ENCODE peak calls at places on chromosome 22, in four cellular contexts. O is mesendoderm; C is CD8-positive, alpha-beta T cell; Y is left ventricle myocardium inferior. B is an unnamed sample.

GRCh38 chr22:44399906-44400762 is 87.4 kb upstream of the SHISAL1 start:
- DNase-seq in O (no peak), C (no peak), Y (no peak), B (no peak)

GRCh38 chr22:37222440-37222971 is 10.2 kb upstream of the SSTR3 start:
- DNase-seq in O (no peak), C (peak; percentile 81), Y (no peak), B (no peak)

GRCh38 chr22:44753189-44754042 is 1.0 kb downstream of the ARHGAP8 start:
- DNase-seq in O (peak; percentile 56), C (no peak), Y (no peak), B (peak; percentile 40)

GRCh38 chr22:24434472-24435322 is 7.3 kb downstream of the ADORA2A start:
- DNase-seq in O (no peak), C (peak; percentile 86), Y (no peak), B (no peak)

GRCh38 chr22:29799217-29799680 is 32.1 kb downstream of the UQCR10 start:
- DNase-seq in O (no peak), C (no peak), Y (peak; percentile 88), B (peak; percentile 91)

GRCh38 chr22:20606041-20606783 is 98.8 kb downstream of the MED15 start:
- DNase-seq in O (peak; percentile 95), C (peak; percentile 83), Y (no peak), B (peak; percentile 82)

GRCh38 chr22:25083414-25084166 is 116.1 kb upstream of the CRYBB3 start:
- DNase-seq in O (no peak), C (no peak), Y (no peak), B (no peak)

GRCh38 chr22:27391092-27391770 is 410.3 kb downstream of the MN1 start:
- DNase-seq in O (peak; percentile 41), C (no peak), Y (peak; percentile 63), B (no peak)

GRCh38 chr22:28955817-28956216 is 72.4 kb downstream of the ZNRF3 start:
- DNase-seq in O (no peak), C (peak; percentile 82), Y (no peak), B (no peak)

GRCh38 chr22:37633082-37633692 is 6.3 kb upstream of the SH3BP1 start:
- DNase-seq in O (no peak), C (peak; percentile 67), Y (no peak), B (no peak)

GRCh38 chr22:31630331-31631329 is 31.4 kb downstream of the PISD start:
- DNase-seq in O (peak; percentile 84), C (peak; percentile 91), Y (peak; percentile 82), B (peak; percentile 51)

GRCh38 chr22:37690901-37691504 is 4.9 kb downstream of the NOL12 start:
- DNase-seq in O (no peak), C (no peak), Y (no peak), B (peak; percentile 89)

GRCh38 chr22:25136953-25137576 is 62.6 kb upstream of the CRYBB3 start:
- DNase-seq in O (no peak), C (no peak), Y (no peak), B (no peak)

GRCh38 chr22:27252282-27253049 is 549.1 kb downstream of the MN1 start:
- DNase-seq in O (no peak), C (no peak), Y (peak; percentile 36), B (peak; percentile 89)

GRCh38 chr22:48748860-48749554 is 1078.7 kb downstream of the BRD1 start:
- DNase-seq in O (no peak), C (no peak), Y (no peak), B (no peak)

GRCh38 chr22:42500164-42500835 is 19.3 kb downstream of the RRP7A start:
- DNase-seq in O (peak; percentile 91), C (peak; percentile 82), Y (peak; percentile 82), B (peak; percentile 37)

GRCh38 chr22:41910599-41911291 is 4.1 kb downstream of the SHISA8 start:
- DNase-seq in O (no peak), C (peak; percentile 46), Y (peak; percentile 56), B (no peak)

GRCh38 chr22:29724843-29725242 is 5.0 kb downstream of the CABP7 start:
- DNase-seq in O (no peak), C (no peak), Y (no peak), B (no peak)

GRCh38 chr22:31683181-31684105 is 21.4 kb upstream of the PISD start:
- DNase-seq in O (no peak), C (no peak), Y (no peak), B (peak; percentile 97)

GRCh38 chr22:36979511-36979910 is 39.7 kb downstream of the TST start:
- DNase-seq in O (no peak), C (no peak), Y (no peak), B (no peak)

GRCh38 chr22:35378547-35379078 is 2.3 kb upstream of the HMOX1 start:
- DNase-seq in O (peak; percentile 75), C (no peak), Y (no peak), B (no peak)

GRCh38 chr22:47928626-47929025 is 1166.2 kb downstream of the TBC1D22A start:
- DNase-seq in O (no peak), C (no peak), Y (no peak), B (no peak)

GRCh38 chr22:26981111-26981510 is 323.7 kb downstream of the MIAT start:
- DNase-seq in O (no peak), C (no peak), Y (no peak), B (no peak)

GRCh38 chr22:19464975-19465374 is 14.0 kb downstream of the UFD1 start:
- DNase-seq in O (no peak), C (no peak), Y (no peak), B (no peak)

GRCh38 chr22:19461506-19461905 is 14.0 kb upstream of the C22orf39 start:
- DNase-seq in O (no peak), C (no peak), Y (no peak), B (no peak)

GRCh38 chr22:19463008-19463407 is 15.5 kb upstream of the C22orf39 start:
- DNase-seq in O (no peak), C (no peak), Y (no peak), B (no peak)

GRCh38 chr22:19464546-19464945 is 14.4 kb downstream of the UFD1 start:
- DNase-seq in O (no peak), C (no peak), Y (no peak), B (no peak)

DNA sequence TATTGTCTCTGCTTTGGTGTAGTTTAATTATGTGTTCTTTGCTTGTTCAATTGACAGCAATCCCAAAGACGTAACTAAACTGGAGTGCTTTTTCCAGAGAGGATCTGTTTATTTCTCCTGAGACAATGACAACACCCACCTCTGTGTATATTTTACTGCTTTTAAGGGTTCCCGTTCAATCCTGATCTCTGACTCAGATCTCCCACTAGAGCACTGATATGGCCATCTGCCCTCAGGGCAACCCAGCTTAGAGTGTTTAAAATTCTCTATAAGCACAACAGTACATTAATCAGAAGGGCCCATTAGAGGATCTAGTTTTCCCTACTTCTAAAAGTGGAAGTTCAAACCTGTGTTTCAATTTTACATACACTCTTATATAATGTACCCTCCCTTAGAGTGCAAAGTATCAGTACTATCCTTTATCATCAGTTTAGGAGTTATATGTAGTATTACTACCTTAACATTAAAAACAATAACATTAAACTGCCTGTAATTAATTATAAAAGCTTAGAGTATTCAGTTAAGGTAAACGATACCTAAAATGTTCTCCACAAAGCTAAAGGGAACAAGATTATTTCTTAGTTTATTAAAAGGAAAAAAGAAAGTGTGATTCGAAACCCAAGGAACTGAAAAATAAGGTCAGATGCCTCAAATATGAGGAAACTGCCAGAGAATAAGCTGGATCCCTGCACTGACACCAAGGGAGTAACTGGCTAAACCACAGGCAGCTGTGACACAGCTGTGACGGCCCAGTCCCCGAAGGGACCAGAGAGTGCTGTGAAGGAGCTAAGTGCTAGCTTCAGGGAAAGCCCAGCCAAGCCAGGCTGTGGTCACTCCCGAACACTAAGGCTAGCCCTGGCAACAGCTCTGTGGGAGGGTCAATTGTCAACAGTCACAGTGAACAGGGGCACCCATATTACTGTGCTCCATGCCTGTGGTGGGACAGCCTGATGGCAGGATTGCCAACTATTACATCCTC is 15.2 kb downstream of the UFD1 start:
- DNase-seq in O (no peak), C (no peak), Y (peak; percentile 58), B (no peak)
- H3K36me3 ChIP-seq in O (peaks cover 11% of the 10 kb centered on the region), C (peaks cover 69% of the 10 kb centered on the region), Y (peaks cover 81% of the 10 kb centered on the region), B (peaks cover 29% of the 10 kb centered on the region)

GRCh38 chr22:50303848-50304527 is 3.5 kb downstream of the PLXNB2 start:
- DNase-seq in O (peak; percentile 68), C (no peak), Y (no peak), B (peak; percentile 37)
- H3K4me3 ChIP-seq in O (no peak overlapping the region), C (no peak overlapping the region), Y (peak overlapping the region; percentile 98), B (peak overlapping the region; percentile 21)

GRCh38 chr22:32819120-32819519 is 17.6 kb downstream of the TIMP3 start:
- DNase-seq in O (no peak), C (no peak), Y (no peak), B (no peak)
- H3K36me3 ChIP-seq in O (no peaks in the 10 kb centered on the region), C (no peaks in the 10 kb centered on the region), Y (peaks cover 48% of the 10 kb centered on the region), B (peaks cover 3% of the 10 kb centered on the region)

DNA sequence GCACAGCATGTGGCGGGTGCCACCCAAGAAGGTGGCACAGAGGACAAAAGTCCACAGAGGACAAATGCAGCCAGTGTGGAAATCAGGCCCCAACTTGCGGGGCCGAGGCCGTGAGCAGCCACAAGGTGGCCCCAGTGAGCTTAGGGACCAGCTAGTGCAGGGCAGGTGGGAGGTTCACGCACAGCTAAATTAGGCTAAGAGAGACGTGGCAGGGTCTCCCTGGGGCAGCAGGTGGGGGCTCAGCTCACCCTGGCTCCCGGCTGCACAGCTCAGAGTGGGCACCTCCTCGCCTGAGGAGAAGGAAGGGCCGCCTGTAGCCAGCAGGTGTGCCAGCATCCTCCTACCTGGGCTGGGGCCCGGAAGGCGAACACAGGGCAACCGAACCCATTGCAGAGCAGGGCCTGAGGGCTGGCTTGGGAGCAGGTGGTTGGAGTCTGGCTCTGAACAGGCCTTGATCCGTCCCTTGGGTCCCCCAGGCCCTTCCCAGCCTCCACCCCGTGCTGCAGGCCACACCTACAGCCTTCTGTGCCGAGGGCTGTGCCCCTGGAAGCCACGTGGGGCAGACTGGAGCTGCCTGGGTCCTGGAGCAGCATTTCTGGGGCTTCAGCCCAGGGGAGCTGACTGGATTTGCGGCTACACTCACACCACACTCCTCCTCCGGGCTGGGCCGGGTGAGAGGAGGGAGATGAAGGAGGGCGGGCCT is 26.1 kb upstream of the CELSR1 start:
- DNase-seq in O (peak; percentile 79), C (peak; percentile 76), Y (peak; percentile 83), B (peak; percentile 27)
- H3K4me3 ChIP-seq in O (no peak overlapping the region), C (no peak overlapping the region), Y (peak overlapping the region; percentile 13), B (no peak overlapping the region)

DNA sequence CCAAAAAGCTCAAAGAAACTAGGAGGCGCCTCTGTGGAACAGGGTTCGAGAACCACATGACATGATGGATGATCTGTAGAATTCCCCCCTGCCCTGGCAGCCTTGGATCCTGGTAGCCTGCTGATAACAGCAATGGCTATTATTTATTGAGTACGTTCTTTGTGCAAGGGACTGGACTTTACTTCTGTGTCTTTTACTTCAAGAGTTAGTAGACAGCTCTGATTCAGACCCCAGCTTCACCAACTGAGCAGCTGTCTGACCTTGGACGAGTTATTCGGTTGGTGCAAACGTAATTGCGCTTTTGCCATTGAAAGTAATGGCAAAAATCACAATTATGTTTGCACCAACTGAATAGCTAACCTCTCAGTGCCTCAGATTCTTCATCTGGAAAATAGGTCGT is 108.9 kb downstream of the TIMP3 start:
- DNase-seq in O (no peak), C (no peak), Y (no peak), B (no peak)
- H3K36me3 ChIP-seq in O (no peaks in the 10 kb centered on the region), C (no peaks in the 10 kb centered on the region), Y (no peaks in the 10 kb centered on the region), B (no peaks in the 10 kb centered on the region)

DNA sequence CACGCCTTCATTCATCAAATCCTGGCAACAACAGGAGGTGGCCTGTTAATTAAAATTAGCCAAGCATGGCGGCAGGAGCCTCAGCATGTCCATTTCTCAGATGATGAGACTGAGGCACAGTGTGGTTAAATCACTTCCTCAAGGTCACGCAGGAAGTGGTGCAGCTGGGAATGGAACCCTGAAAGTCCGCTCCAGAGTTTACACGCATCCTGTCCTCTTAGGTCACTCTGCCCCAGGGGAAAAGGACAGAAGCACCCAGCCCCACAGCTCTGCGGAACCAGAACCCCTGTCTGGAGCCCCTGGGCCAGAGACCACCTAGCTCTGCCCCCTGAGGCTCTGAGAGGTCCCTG is 19.6 kb downstream of the RPL3 start:
- DNase-seq in O (peak; percentile 77), C (no peak), Y (peak; percentile 49), B (no peak)
- H3K4me3 ChIP-seq in O (no peak overlapping the region), C (no peak overlapping the region), Y (peak overlapping the region; percentile 40), B (no peak overlapping the region)